ENCODE peak calls at places on chromosomes 3 and 15, in ten cellular contexts. C, X, U, B, J, M, A, Q, Y and D are unnamed samples.

GRCh38 chr3:62604746-62605351 is 231.5 kb upstream of the FEZF2 start:
- DNase-seq in C (no peak), X (no peak), U (no peak), B (no peak), J (no peak), M (no peak), A (no peak), Q (no peak), Y (no peak), D (no peak)

GRCh38 chr3:190697901-190698300 is 164.6 kb downstream of the GMNC start:
- DNase-seq in C (no peak), X (no peak), U (no peak), B (no peak), J (no peak), M (no peak), A (no peak), Q (no peak), Y (no peak), D (no peak)

GRCh38 chr3:105827101-105827634 is 41.6 kb downstream of the CBLB start:
- DNase-seq in C (no peak), X (no peak), U (no peak), B (no peak), J (no peak), M (no peak), A (no peak), Q (no peak), Y (no peak), D (no peak)

GRCh38 chr15:87777054-87777498 is 479.5 kb downstream of the NTRK3 start:
- DNase-seq in C (no peak), X (no peak), U (no peak), B (peak; percentile 89), J (no peak), M (no peak), A (no peak), Q (no peak), Y (no peak), D (no peak)

GRCh38 chr3:156473341-156473740 is 81.6 kb downstream of the SSR3 start:
- DNase-seq in C (no peak), X (no peak), U (no peak), B (no peak), J (no peak), M (no peak), A (no peak), Q (peak; percentile 15), Y (no peak), D (no peak)

GRCh38 chr3:131350506-131350905 is 31.1 kb upstream of the NUDT16 start:
- DNase-seq in C (no peak), X (no peak), U (no peak), B (no peak), J (no peak), M (no peak), A (no peak), Q (no peak), Y (no peak), D (no peak)

GRCh38 chr3:76495216-76495615 is 544.7 kb upstream of the ROBO2 start:
- DNase-seq in C (no peak), X (no peak), U (no peak), B (no peak), J (no peak), M (no peak), A (no peak), Q (no peak), Y (no peak), D (no peak)

GRCh38 chr3:127887321-127887720 is 27.7 kb upstream of the KBTBD12 start:
- DNase-seq in C (no peak), X (no peak), U (no peak), B (no peak), J (no peak), M (no peak), A (no peak), Q (no peak), Y (no peak), D (no peak)

GRCh38 chr3:61872077-61872706 is 310.8 kb downstream of the PTPRG start:
- DNase-seq in C (no peak), X (peak; percentile 80), U (no peak), B (no peak), J (no peak), M (no peak), A (no peak), Q (no peak), Y (no peak), D (no peak)

GRCh38 chr15:56366211-56366610 is 985 bp downstream of the TEX9 start:
- DNase-seq in C (no peak), X (peak; percentile 36), U (no peak), B (no peak), J (no peak), M (no peak), A (no peak), Q (peak; percentile 3), Y (no peak), D (no peak)

GRCh38 chr3:124234852-124235252 is 242.9 kb upstream of the ROPN1 start:
- DNase-seq in C (no peak), X (no peak), U (no peak), B (peak; percentile 80), J (peak; percentile 47), M (no peak), A (no peak), Q (no peak), Y (no peak), D (no peak)

GRCh38 chr15:49428392-49429095 is 5.5 kb downstream of the FGF7 start:
- DNase-seq in C (no peak), X (no peak), U (no peak), B (no peak), J (no peak), M (no peak), A (no peak), Q (no peak), Y (no peak), D (no peak)

GRCh38 chr15:73631915-73632669 is 1.1 kb downstream of the NPTN start:
- DNase-seq in C (no peak), X (peak; percentile 52), U (no peak), B (no peak), J (peak; percentile 29), M (no peak), A (peak; percentile 84), Q (peak; percentile 54), Y (no peak), D (no peak)

GRCh38 chr3:11651900-11652299 is 8.2 kb upstream of the VGLL4 start:
- DNase-seq in C (no peak), X (peak; percentile 63), U (no peak), B (no peak), J (peak; percentile 62), M (peak; percentile 21), A (no peak), Q (peak; percentile 43), Y (no peak), D (no peak)

GRCh38 chr3:170228093-170228766 is 6.0 kb downstream of the PRKCI start:
- DNase-seq in C (no peak), X (no peak), U (no peak), B (no peak), J (no peak), M (no peak), A (no peak), Q (no peak), Y (no peak), D (no peak)

GRCh38 chr3:168251371-168251770 is 155.6 kb upstream of the GOLIM4 start:
- DNase-seq in C (no peak), X (no peak), U (no peak), B (no peak), J (no peak), M (no peak), A (no peak), Q (no peak), Y (no peak), D (no peak)

GRCh38 chr15:77541421-77542181 is 91.1 kb downstream of the LINGO1 start:
- DNase-seq in C (peak; percentile 42), X (peak; percentile 61), U (no peak), B (no peak), J (no peak), M (no peak), A (peak; percentile 61), Q (no peak), Y (no peak), D (no peak)

GRCh38 chr3:88000853-88001252 is 58.0 kb downstream of the CGGBP1 start:
- DNase-seq in C (no peak), X (peak; percentile 74), U (peak; percentile 57), B (no peak), J (peak; percentile 20), M (no peak), A (no peak), Q (peak; percentile 12), Y (no peak), D (no peak)

GRCh38 chr3:106078635-106079034 is 209.8 kb upstream of the CBLB start:
- DNase-seq in C (no peak), X (no peak), U (no peak), B (no peak), J (no peak), M (no peak), A (no peak), Q (no peak), Y (no peak), D (no peak)

DNA sequence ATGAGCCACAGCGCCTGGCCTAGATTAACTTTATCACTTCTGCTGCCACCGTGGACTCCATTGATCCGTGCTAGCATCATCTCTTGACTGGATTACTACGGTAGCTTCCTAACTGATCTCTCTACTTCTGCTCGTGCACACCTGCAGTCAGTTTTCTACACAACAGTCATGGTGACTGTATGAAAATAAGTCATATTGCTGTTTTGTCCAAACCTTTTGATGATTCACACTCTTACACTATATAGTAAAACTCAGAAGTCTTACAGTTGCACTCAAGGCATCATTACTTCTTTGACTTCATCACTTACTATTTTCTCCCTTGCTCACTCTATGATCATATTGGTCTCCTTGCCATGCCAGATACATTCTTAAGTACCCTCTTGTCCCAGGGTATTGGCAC is 10.1 kb downstream of the PDCD6IP start:
- DNase-seq in C (no peak), X (no peak), U (no peak), B (no peak), J (no peak), M (no peak), A (no peak), Q (no peak), Y (no peak), D (no peak)
- H3K36me3 ChIP-seq in C (peaks cover 5% of the 10 kb centered on the region), X (no peaks in the 10 kb centered on the region), U (no peaks in the 10 kb centered on the region), B (no peaks in the 10 kb centered on the region), J (no peaks in the 10 kb centered on the region), M (peaks cover 9% of the 10 kb centered on the region), A (no peaks in the 10 kb centered on the region), Q (peaks cover 28% of the 10 kb centered on the region), Y (peaks cover 2% of the 10 kb centered on the region), D (no peaks in the 10 kb centered on the region)

GRCh38 chr3:24495334-24495994 is 814 bp upstream of the THRB start:
- DNase-seq in C (peak; percentile 70), X (peak; percentile 80), U (no peak), B (no peak), J (no peak), M (peak; percentile 60), A (peak; percentile 76), Q (peak; percentile 63), Y (no peak), D (no peak)
- TF ChIP-seq POLR2AphosphoS5 in C (peak; percentile 36), X (no peak), U (no peak), B (no peak), J (no peak), M (peak; percentile 85), A (peak; percentile 36), Q (no peak), Y (no peak), D (peak; percentile 41)

GRCh38 chr3:113505867-113506266 is 9.1 kb downstream of the SPICE1 start:
- DNase-seq in C (no peak), X (no peak), U (no peak), B (no peak), J (no peak), M (no peak), A (no peak), Q (no peak), Y (no peak), D (no peak)
- H3K36me3 ChIP-seq in C (peaks cover 29% of the 10 kb centered on the region), X (no peaks in the 10 kb centered on the region), U (no peaks in the 10 kb centered on the region), B (peaks cover 4% of the 10 kb centered on the region), J (no peaks in the 10 kb centered on the region), M (no peaks in the 10 kb centered on the region), A (no peaks in the 10 kb centered on the region), Q (peaks cover 10% of the 10 kb centered on the region), Y (no peaks in the 10 kb centered on the region), D (no peaks in the 10 kb centered on the region)

GRCh38 chr3:196554205-196554604 is 14.1 kb downstream of the WDR53 start:
- DNase-seq in C (no peak), X (no peak), U (no peak), B (no peak), J (no peak), M (no peak), A (no peak), Q (no peak), Y (no peak), D (no peak)
- TF ChIP-seq POLR2AphosphoS5 in C (no peak), X (no peak), U (no peak), B (no peak), J (no peak), M (no peak), A (no peak), Q (no peak), Y (no peak), D (no peak)